ENCODE peak calls at places on chromosome 15, in five cellular contexts. One of them, this sample, is unnamed.
A peak's percentile ranks its signal among the peaks of the same experiment; 100 is the strongest.

GRCh38 chr15:87609909-87610308 is 646.6 kb downstream of the NTRK3 start:
- DNase-seq in naive thymus-derived CD4-positive, alpha-beta T cell: no peak
- DNase-seq in activated CD4-positive, alpha-beta T cell treated with anti-CD3 and anti-CD28 coated beads for 24 hours: no peak
- DNase-seq in nephron progenitor cell: no peak
- DNase-seq in activated T-cell treated with anti-CD3 and anti-CD28 coated beads for 1 hour: no peak
- DNase-seq in this sample: no peak

GRCh38 chr15:31024330-31024729 is 32.9 kb upstream of the MTMR10 start:
- DNase-seq in nephron progenitor cell: peak; percentile 19
- DNase-seq in activated CD4-positive, alpha-beta T cell treated with anti-CD3 and anti-CD28 coated beads for 24 hours: no peak
- DNase-seq in activated T-cell treated with anti-CD3 and anti-CD28 coated beads for 1 hour: no peak
- DNase-seq in naive thymus-derived CD4-positive, alpha-beta T cell: no peak
- DNase-seq in this sample: no peak

GRCh38 chr15:40955141-40955903 is 2.1 kb downstream of the CHAC1 start:
- DNase-seq in activated T-cell treated with anti-CD3 and anti-CD28 coated beads for 1 hour: no peak
- DNase-seq in naive thymus-derived CD4-positive, alpha-beta T cell: no peak
- DNase-seq in activated CD4-positive, alpha-beta T cell treated with anti-CD3 and anti-CD28 coated beads for 24 hours: no peak
- DNase-seq in nephron progenitor cell: no peak
- DNase-seq in this sample: no peak

GRCh38 chr15:75904241-75904631 is 558 bp downstream of the FBXO22 start:
- DNase-seq in naive thymus-derived CD4-positive, alpha-beta T cell: no peak
- DNase-seq in activated CD4-positive, alpha-beta T cell treated with anti-CD3 and anti-CD28 coated beads for 24 hours: no peak
- DNase-seq in activated T-cell treated with anti-CD3 and anti-CD28 coated beads for 1 hour: no peak
- DNase-seq in nephron progenitor cell: peak; percentile 57
- DNase-seq in this sample: peak; percentile 22

GRCh38 chr15:70439304-70439877 is 324.0 kb downstream of the UACA start:
- DNase-seq in activated T-cell treated with anti-CD3 and anti-CD28 coated beads for 1 hour: no peak
- DNase-seq in nephron progenitor cell: no peak
- DNase-seq in naive thymus-derived CD4-positive, alpha-beta T cell: no peak
- DNase-seq in activated CD4-positive, alpha-beta T cell treated with anti-CD3 and anti-CD28 coated beads for 24 hours: no peak
- DNase-seq in this sample: no peak

GRCh38 chr15:69628256-69629093 is 175.9 kb downstream of the RPLP1 start:
- DNase-seq in activated T-cell treated with anti-CD3 and anti-CD28 coated beads for 1 hour: no peak
- DNase-seq in nephron progenitor cell: no peak
- DNase-seq in naive thymus-derived CD4-positive, alpha-beta T cell: no peak
- DNase-seq in activated CD4-positive, alpha-beta T cell treated with anti-CD3 and anti-CD28 coated beads for 24 hours: no peak
- DNase-seq in this sample: no peak

GRCh38 chr15:92681141-92681622 is 25.6 kb upstream of the FAM174B start:
- DNase-seq in activated T-cell treated with anti-CD3 and anti-CD28 coated beads for 1 hour: no peak
- DNase-seq in naive thymus-derived CD4-positive, alpha-beta T cell: no peak
- DNase-seq in nephron progenitor cell: no peak
- DNase-seq in activated CD4-positive, alpha-beta T cell treated with anti-CD3 and anti-CD28 coated beads for 24 hours: no peak
- DNase-seq in this sample: no peak

GRCh38 chr15:71448688-71449114 is 333.4 kb downstream of the THSD4 start:
- DNase-seq in nephron progenitor cell: peak; percentile 66
- DNase-seq in activated CD4-positive, alpha-beta T cell treated with anti-CD3 and anti-CD28 coated beads for 24 hours: peak; percentile 1
- DNase-seq in activated T-cell treated with anti-CD3 and anti-CD28 coated beads for 1 hour: no peak
- DNase-seq in naive thymus-derived CD4-positive, alpha-beta T cell: no peak
- DNase-seq in this sample: no peak

GRCh38 chr15:59501531-59502113 is 63.6 kb downstream of the FAM81A start:
- DNase-seq in activated T-cell treated with anti-CD3 and anti-CD28 coated beads for 1 hour: no peak
- DNase-seq in naive thymus-derived CD4-positive, alpha-beta T cell: no peak
- DNase-seq in activated CD4-positive, alpha-beta T cell treated with anti-CD3 and anti-CD28 coated beads for 24 hours: no peak
- DNase-seq in nephron progenitor cell: peak; percentile 63
- DNase-seq in this sample: no peak

GRCh38 chr15:44715142-44715796 is 4.0 kb downstream of the B2M start:
- DNase-seq in activated T-cell treated with anti-CD3 and anti-CD28 coated beads for 1 hour: no peak
- DNase-seq in nephron progenitor cell: no peak
- DNase-seq in activated CD4-positive, alpha-beta T cell treated with anti-CD3 and anti-CD28 coated beads for 24 hours: no peak
- DNase-seq in naive thymus-derived CD4-positive, alpha-beta T cell: no peak
- DNase-seq in this sample: no peak

GRCh38 chr15:83305696-83306291 is 21.3 kb upstream of the BNC1 start:
- DNase-seq in naive thymus-derived CD4-positive, alpha-beta T cell: no peak
- DNase-seq in nephron progenitor cell: peak; percentile 59
- DNase-seq in activated CD4-positive, alpha-beta T cell treated with anti-CD3 and anti-CD28 coated beads for 24 hours: no peak
- DNase-seq in activated T-cell treated with anti-CD3 and anti-CD28 coated beads for 1 hour: no peak
- DNase-seq in this sample: no peak

GRCh38 chr15:76169013-76169412 is 109.2 kb downstream of the TMEM266 start:
- DNase-seq in activated CD4-positive, alpha-beta T cell treated with anti-CD3 and anti-CD28 coated beads for 24 hours: no peak
- DNase-seq in naive thymus-derived CD4-positive, alpha-beta T cell: no peak
- DNase-seq in nephron progenitor cell: no peak
- DNase-seq in activated T-cell treated with anti-CD3 and anti-CD28 coated beads for 1 hour: no peak
- DNase-seq in this sample: no peak

GRCh38 chr15:101526890-101527289 is 37.4 kb upstream of the PCSK6 start:
- DNase-seq in naive thymus-derived CD4-positive, alpha-beta T cell: no peak
- DNase-seq in activated CD4-positive, alpha-beta T cell treated with anti-CD3 and anti-CD28 coated beads for 24 hours: no peak
- DNase-seq in nephron progenitor cell: no peak
- DNase-seq in activated T-cell treated with anti-CD3 and anti-CD28 coated beads for 1 hour: no peak
- DNase-seq in this sample: no peak

GRCh38 chr15:69380100-69380725 is 33.9 kb upstream of the KIF23 start:
- DNase-seq in activated CD4-positive, alpha-beta T cell treated with anti-CD3 and anti-CD28 coated beads for 24 hours: no peak
- DNase-seq in naive thymus-derived CD4-positive, alpha-beta T cell: no peak
- DNase-seq in nephron progenitor cell: no peak
- DNase-seq in activated T-cell treated with anti-CD3 and anti-CD28 coated beads for 1 hour: no peak
- DNase-seq in this sample: no peak

GRCh38 chr15:31069360-31070000 is 32.0 kb downstream of the TRPM1 start:
- DNase-seq in activated CD4-positive, alpha-beta T cell treated with anti-CD3 and anti-CD28 coated beads for 24 hours: no peak
- DNase-seq in nephron progenitor cell: no peak
- DNase-seq in activated T-cell treated with anti-CD3 and anti-CD28 coated beads for 1 hour: no peak
- DNase-seq in naive thymus-derived CD4-positive, alpha-beta T cell: no peak
- DNase-seq in this sample: no peak

GRCh38 chr15:84649706-84650105 is 4.4 kb downstream of the WDR73 start:
- DNase-seq in nephron progenitor cell: no peak
- DNase-seq in activated T-cell treated with anti-CD3 and anti-CD28 coated beads for 1 hour: no peak
- DNase-seq in activated CD4-positive, alpha-beta T cell treated with anti-CD3 and anti-CD28 coated beads for 24 hours: no peak
- DNase-seq in naive thymus-derived CD4-positive, alpha-beta T cell: no peak
- DNase-seq in this sample: no peak

GRCh38 chr15:70339551-70340517 is 242.1 kb upstream of the TLE3 start:
- DNase-seq in nephron progenitor cell: no peak
- DNase-seq in naive thymus-derived CD4-positive, alpha-beta T cell: no peak
- DNase-seq in activated T-cell treated with anti-CD3 and anti-CD28 coated beads for 1 hour: no peak
- DNase-seq in activated CD4-positive, alpha-beta T cell treated with anti-CD3 and anti-CD28 coated beads for 24 hours: no peak
- DNase-seq in this sample: no peak

GRCh38 chr15:79474252-79474651 is 42.1 kb downstream of the MINAR1 start:
- DNase-seq in activated T-cell treated with anti-CD3 and anti-CD28 coated beads for 1 hour: no peak
- DNase-seq in activated CD4-positive, alpha-beta T cell treated with anti-CD3 and anti-CD28 coated beads for 24 hours: no peak
- DNase-seq in naive thymus-derived CD4-positive, alpha-beta T cell: no peak
- DNase-seq in nephron progenitor cell: no peak
- DNase-seq in this sample: no peak

GRCh38 chr15:78571382-78571781 is 6.1 kb downstream of the CHRNA5 start:
- DNase-seq in activated CD4-positive, alpha-beta T cell treated with anti-CD3 and anti-CD28 coated beads for 24 hours: no peak
- DNase-seq in activated T-cell treated with anti-CD3 and anti-CD28 coated beads for 1 hour: no peak
- DNase-seq in naive thymus-derived CD4-positive, alpha-beta T cell: no peak
- DNase-seq in nephron progenitor cell: no peak
- DNase-seq in this sample: no peak

GRCh38 chr15:58346361-58346760 is 85.4 kb upstream of the LIPC start:
- DNase-seq in activated T-cell treated with anti-CD3 and anti-CD28 coated beads for 1 hour: no peak
- DNase-seq in activated CD4-positive, alpha-beta T cell treated with anti-CD3 and anti-CD28 coated beads for 24 hours: no peak
- DNase-seq in naive thymus-derived CD4-positive, alpha-beta T cell: no peak
- DNase-seq in nephron progenitor cell: no peak
- DNase-seq in this sample: no peak

GRCh38 chr15:41115088-41115651 is 910 bp downstream of the INO80 start:
- DNase-seq in activated CD4-positive, alpha-beta T cell treated with anti-CD3 and anti-CD28 coated beads for 24 hours: no peak
- DNase-seq in naive thymus-derived CD4-positive, alpha-beta T cell: no peak
- DNase-seq in nephron progenitor cell: no peak
- DNase-seq in activated T-cell treated with anti-CD3 and anti-CD28 coated beads for 1 hour: no peak
- DNase-seq in this sample: no peak

GRCh38 chr15:68326711-68327412 is 49.3 kb downstream of the FEM1B start:
- DNase-seq in activated CD4-positive, alpha-beta T cell treated with anti-CD3 and anti-CD28 coated beads for 24 hours: no peak
- DNase-seq in activated T-cell treated with anti-CD3 and anti-CD28 coated beads for 1 hour: no peak
- DNase-seq in naive thymus-derived CD4-positive, alpha-beta T cell: no peak
- DNase-seq in nephron progenitor cell: no peak
- DNase-seq in this sample: no peak

GRCh38 chr15:99054025-99054387 is 46.4 kb upstream of the PGPEP1L start:
- DNase-seq in activated T-cell treated with anti-CD3 and anti-CD28 coated beads for 1 hour: no peak
- DNase-seq in activated CD4-positive, alpha-beta T cell treated with anti-CD3 and anti-CD28 coated beads for 24 hours: no peak
- DNase-seq in nephron progenitor cell: no peak
- DNase-seq in naive thymus-derived CD4-positive, alpha-beta T cell: no peak
- DNase-seq in this sample: no peak

GRCh38 chr15:62365795-62366442 is 200.8 kb upstream of the C2CD4B start:
- DNase-seq in activated T-cell treated with anti-CD3 and anti-CD28 coated beads for 1 hour: no peak
- DNase-seq in activated CD4-positive, alpha-beta T cell treated with anti-CD3 and anti-CD28 coated beads for 24 hours: no peak
- DNase-seq in nephron progenitor cell: no peak
- DNase-seq in naive thymus-derived CD4-positive, alpha-beta T cell: no peak
- DNase-seq in this sample: no peak

GRCh38 chr15:79903626-79904025 is 6.8 kb upstream of the MTHFS start:
- DNase-seq in nephron progenitor cell: no peak
- DNase-seq in activated CD4-positive, alpha-beta T cell treated with anti-CD3 and anti-CD28 coated beads for 24 hours: no peak
- DNase-seq in naive thymus-derived CD4-positive, alpha-beta T cell: no peak
- DNase-seq in activated T-cell treated with anti-CD3 and anti-CD28 coated beads for 1 hour: no peak
- DNase-seq in this sample: no peak

GRCh38 chr15:90174140-90174891 is 26.8 kb upstream of the SEMA4B start:
- DNase-seq in activated CD4-positive, alpha-beta T cell treated with anti-CD3 and anti-CD28 coated beads for 24 hours: no peak
- DNase-seq in nephron progenitor cell: no peak
- DNase-seq in activated T-cell treated with anti-CD3 and anti-CD28 coated beads for 1 hour: no peak
- DNase-seq in naive thymus-derived CD4-positive, alpha-beta T cell: no peak
- DNase-seq in this sample: no peak

GRCh38 chr15:69953816-69954215 is 143.9 kb downstream of the TLE3 start:
- DNase-seq in nephron progenitor cell: no peak
- DNase-seq in naive thymus-derived CD4-positive, alpha-beta T cell: no peak
- DNase-seq in activated CD4-positive, alpha-beta T cell treated with anti-CD3 and anti-CD28 coated beads for 24 hours: no peak
- DNase-seq in activated T-cell treated with anti-CD3 and anti-CD28 coated beads for 1 hour: no peak
- DNase-seq in this sample: no peak

GRCh38 chr15:56901931-56902330 is 16.5 kb upstream of the TCF12 start:
- DNase-seq in activated CD4-positive, alpha-beta T cell treated with anti-CD3 and anti-CD28 coated beads for 24 hours: no peak
- DNase-seq in naive thymus-derived CD4-positive, alpha-beta T cell: no peak
- DNase-seq in nephron progenitor cell: no peak
- DNase-seq in activated T-cell treated with anti-CD3 and anti-CD28 coated beads for 1 hour: no peak
- DNase-seq in this sample: no peak

GRCh38 chr15:38474155-38474757 is 20.3 kb downstream of the FAM98B start:
- DNase-seq in nephron progenitor cell: peak; percentile 12
- DNase-seq in naive thymus-derived CD4-positive, alpha-beta T cell: peak; percentile 62
- DNase-seq in activated CD4-positive, alpha-beta T cell treated with anti-CD3 and anti-CD28 coated beads for 24 hours: peak; percentile 21
- DNase-seq in activated T-cell treated with anti-CD3 and anti-CD28 coated beads for 1 hour: no peak
- DNase-seq in this sample: no peak

GRCh38 chr15:61748529-61748928 is 311.7 kb downstream of the VPS13C start:
- DNase-seq in naive thymus-derived CD4-positive, alpha-beta T cell: no peak
- DNase-seq in activated CD4-positive, alpha-beta T cell treated with anti-CD3 and anti-CD28 coated beads for 24 hours: no peak
- DNase-seq in nephron progenitor cell: no peak
- DNase-seq in activated T-cell treated with anti-CD3 and anti-CD28 coated beads for 1 hour: no peak
- DNase-seq in this sample: no peak

GRCh38 chr15:43763819-43764446 is 12.8 kb downstream of the ELL3 start:
- DNase-seq in activated T-cell treated with anti-CD3 and anti-CD28 coated beads for 1 hour: no peak
- DNase-seq in activated CD4-positive, alpha-beta T cell treated with anti-CD3 and anti-CD28 coated beads for 24 hours: no peak
- DNase-seq in nephron progenitor cell: no peak
- DNase-seq in naive thymus-derived CD4-positive, alpha-beta T cell: no peak
- DNase-seq in this sample: no peak

This sample was measured in GM12891.